ENCODE peak calls at places on chromosomes 13 and 19, in eight cellular contexts. G, N, H, Q, I, U, K and W are unnamed samples.

GRCh38 chr13:100594255-100594654 is 5.7 kb upstream of the GGACT start:
- DNase-seq in U (no peak), G (no peak), I (no peak), N (no peak), Q (no peak), H (no peak), K (no peak), W (no peak)

GRCh38 chr13:72221276-72221962 is 354.4 kb upstream of the DACH1 start:
- DNase-seq in K (no peak), I (peak; percentile 1), G (no peak), U (no peak), H (peak; percentile 35), Q (no peak), N (peak; percentile 59), W (no peak)

GRCh38 chr19:47028372-47028672 is 8.7 kb downstream of the NPAS1 start:
- DNase-seq in G (no peak), I (no peak), Q (no peak), H (no peak), U (no peak), N (peak; percentile 64), K (no peak), W (no peak)

GRCh38 chr13:63696055-63696454 is 2280.4 kb upstream of the PCDH20 start:
- DNase-seq in H (no peak), N (no peak), K (peak; percentile 3), I (no peak), Q (no peak), G (no peak), U (no peak), W (no peak)

GRCh38 chr19:56222901-56223300 is 20.8 kb downstream of the ZSCAN5C start:
- DNase-seq in I (no peak), U (no peak), Q (no peak), G (no peak), N (no peak), K (no peak), H (no peak), W (no peak)

GRCh38 chr19:43700368-43701015 is 15.4 kb upstream of the IRGC start:
- DNase-seq in U (no peak), G (peak; percentile 39), H (no peak), Q (no peak), N (peak; percentile 21), K (no peak), I (no peak), W (no peak)

GRCh38 chr19:49200238-49200862 is 42.8 kb downstream of the TRPM4 start:
- DNase-seq in K (no peak), G (no peak), I (no peak), Q (no peak), H (no peak), N (no peak), U (no peak), W (no peak)

GRCh38 chr19:21233691-21234090 is 91.9 kb downstream of the ZNF431 start:
- DNase-seq in G (no peak), N (no peak), I (no peak), H (no peak), U (no peak), Q (no peak), K (no peak), W (no peak)

GRCh38 chr13:89401209-89401810 is 1730.1 kb downstream of the SLITRK5 start:
- DNase-seq in N (no peak), Q (no peak), H (no peak), G (peak; percentile 31), U (no peak), I (no peak), K (peak; percentile 66), W (no peak)

GRCh38 chr13:98775844-98776598 is 23.5 kb upstream of the SLC15A1 start:
- DNase-seq in U (no peak), I (no peak), H (no peak), G (no peak), K (peak; percentile 57), Q (no peak), N (no peak), W (no peak)

GRCh38 chr19:49489601-49490167 is 2.3 kb downstream of the RPL13A start:
- DNase-seq in Q (no peak), I (no peak), N (peak; percentile 2), K (no peak), H (no peak), U (peak; percentile 40), G (no peak), W (no peak)

GRCh38 chr19:15635016-15635805 is 5.5 kb upstream of the CYP4F3 start:
- DNase-seq in H (no peak), I (no peak), N (no peak), Q (no peak), K (no peak), U (no peak), G (no peak), W (no peak)

GRCh38 chr19:35268546-35269424 is at the start of gene USF2:
- DNase-seq in Q (peak; percentile 50), G (peak; percentile 27), H (peak; percentile 81), K (no peak), I (peak; percentile 62), U (peak; percentile 57), N (peak; percentile 89), W (peak; percentile 58)

GRCh38 chr19:29876414-29876813 is 64.6 kb downstream of the CCNE1 start:
- DNase-seq in G (no peak), I (no peak), Q (no peak), K (no peak), U (no peak), N (no peak), H (no peak), W (no peak)

GRCh38 chr19:22601906-22602630 is 32.1 kb upstream of the ZNF492 start:
- DNase-seq in K (no peak), N (no peak), U (no peak), Q (no peak), H (no peak), I (no peak), G (no peak), W (no peak)

GRCh38 chr19:29953352-29954247 is 11.6 kb downstream of the URI1 start:
- DNase-seq in I (no peak), N (no peak), H (no peak), Q (no peak), U (no peak), K (no peak), G (no peak), W (no peak)

GRCh38 chr19:56567274-56568120 is at the start of gene ZNF470:
- DNase-seq in N (peak; percentile 97), K (peak; percentile 89), G (peak; percentile 67), H (peak; percentile 97), I (peak; percentile 89), Q (peak; percentile 92), U (peak; percentile 77), W (peak; percentile 75)

GRCh38 chr13:26513931-26514330 is 43.6 kb upstream of the WASF3 start:
- DNase-seq in Q (no peak), K (no peak), G (no peak), U (no peak), H (no peak), N (no peak), I (no peak), W (no peak)

GRCh38 chr19:19619121-19619848 is 798 bp upstream of the PBX4 start:
- DNase-seq in K (no peak), H (no peak), G (no peak), I (no peak), Q (no peak), N (no peak), U (no peak), W (no peak)

GRCh38 chr13:113536461-113537110 is 46.1 kb upstream of the DCUN1D2 start:
- DNase-seq in Q (no peak), H (no peak), U (no peak), N (no peak), I (no peak), G (no peak), K (no peak), W (no peak)

GRCh38 chr13:20340759-20341161 is 108.6 kb upstream of the GJB6 start:
- DNase-seq in N (no peak), G (no peak), I (no peak), Q (no peak), H (no peak), U (no peak), K (peak; percentile 30), W (no peak)

GRCh38 chr13:27097691-27098090 is 73.9 kb downstream of the USP12 start:
- DNase-seq in K (no peak), G (no peak), I (no peak), U (no peak), H (no peak), Q (no peak), N (no peak), W (no peak)

GRCh38 chr19:7533925-7534480 is 1.5 kb upstream of the PNPLA6 start:
- DNase-seq in G (peak; percentile 60), I (peak; percentile 84), H (peak; percentile 86), U (peak; percentile 65), N (peak; percentile 94), Q (peak; percentile 81), K (peak; percentile 45), W (peak; percentile 78)

GRCh38 chr13:76812971-76813691 is 73.1 kb downstream of the KCTD12 start:
- DNase-seq in G (no peak), I (no peak), N (no peak), U (no peak), Q (no peak), K (no peak), H (peak; percentile 17), W (no peak)

GRCh38 chr13:44364601-44365000 is 9.0 kb upstream of the SERP2 start:
- DNase-seq in U (no peak), N (peak; percentile 68), Q (no peak), H (no peak), K (peak; percentile 17), G (no peak), I (no peak), W (no peak)

GRCh38 chr19:32203161-32203560 is 142.2 kb upstream of the ZNF507 start:
- DNase-seq in I (no peak), U (no peak), H (no peak), G (no peak), Q (no peak), K (no peak), N (no peak), W (no peak)

GRCh38 chr13:113207890-113208423 is 512 bp downstream of the PCID2 start:
- DNase-seq in G (no peak), K (no peak), H (peak; percentile 45), N (peak; percentile 76), Q (no peak), I (no peak), U (no peak), W (no peak)

GRCh38 chr19:54248016-54248601 is 5.5 kb upstream of the LILRA6 start:
- DNase-seq in I (no peak), H (no peak), N (no peak), G (no peak), Q (no peak), K (no peak), U (no peak), W (no peak)

GRCh38 chr19:49499030-49499670 is 2.9 kb downstream of the RPS11 start:
- DNase-seq in N (no peak), U (peak; percentile 51), I (no peak), Q (no peak), G (no peak), H (no peak), K (no peak), W (no peak)

GRCh38 chr19:5338661-5339469 is 1.7 kb downstream of the PTPRS start:
- DNase-seq in G (no peak), H (no peak), Q (peak; percentile 65), K (no peak), I (no peak), U (no peak), N (peak; percentile 83), W (no peak)

GRCh38 chr19:32870981-32871451 is 1.4 kb upstream of the SLC7A9 start:
- DNase-seq in Q (no peak), K (no peak), N (no peak), U (no peak), H (no peak), I (no peak), G (no peak), W (no peak)

GRCh38 chr13:93172109-93172508 is 54.5 kb upstream of the GPC6 start:
- DNase-seq in G (no peak), Q (no peak), U (no peak), N (peak; percentile 7), H (no peak), I (no peak), K (no peak), W (no peak)

GRCh38 chr13:94657167-94657566 is 55.2 kb downstream of the SOX21 start:
- DNase-seq in G (no peak), K (no peak), I (no peak), Q (no peak), N (no peak), H (no peak), U (no peak), W (no peak)

GRCh38 chr13:112638157-112638750 is 50.3 kb upstream of the TUBGCP3 start:
- DNase-seq in N (no peak), K (no peak), G (no peak), I (no peak), U (no peak), H (no peak), Q (peak; percentile 38), W (no peak)